ENCODE peak calls at places on chromosomes 1 and 21, in seven cellular contexts. V, D, L, G, R, W and X are unnamed samples.

GRCh38 chr1:235734335-235734734 is 84.8 kb upstream of the GNG4 start:
- DNase-seq in R (peak), G (peak), D (no peak), V (no peak), L (no peak), W (no peak), X (no peak)

GRCh38 chr21:8997011-8997440 is 1524.4 kb upstream of the TPTE start:
- DNase-seq in G (no peak), L (no peak), D (no peak), R (peak), V (no peak), W (peak), X (no peak)

GRCh38 chr1:180179162-180179957 is 24.7 kb downstream of the QSOX1 start:
- DNase-seq in D (no peak), R (no peak), V (no peak), W (no peak), G (no peak), L (no peak), X (no peak)

GRCh38 chr1:185404864-185405568 is 88.0 kb upstream of the IVNS1ABP start:
- DNase-seq in D (no peak), W (no peak), G (no peak), V (no peak), R (no peak), L (no peak), X (peak)

GRCh38 chr1:29341936-29342335 is 105.6 kb downstream of the PTPRU start:
- DNase-seq in D (no peak), L (no peak), V (no peak), W (peak), G (no peak), R (no peak), X (no peak)

GRCh38 chr1:162753998-162754585 is 36.4 kb upstream of the HSD17B7 start:
- DNase-seq in R (no peak), G (no peak), L (no peak), D (no peak), V (no peak), W (no peak), X (no peak)

GRCh38 chr1:204065174-204065985 is 7.5 kb upstream of the SOX13 start:
- DNase-seq in G (no peak), L (no peak), V (peak), R (no peak), D (no peak), W (no peak), X (no peak)

GRCh38 chr1:64933296-64934070 is 32.9 kb downstream of the JAK1 start:
- DNase-seq in V (no peak), R (no peak), L (no peak), W (no peak), G (no peak), D (no peak), X (no peak)

GRCh38 chr1:222387020-222387816 is 160.7 kb downstream of the HHIPL2 start:
- DNase-seq in V (no peak), L (peak), R (peak), W (peak), D (no peak), G (peak), X (no peak)

GRCh38 chr1:157403608-157404007 is 148.7 kb downstream of the FCRL5 start:
- DNase-seq in L (no peak), V (no peak), D (no peak), W (no peak), R (no peak), G (no peak), X (no peak)

GRCh38 chr1:31180338-31180737 is 59.3 kb downstream of the NKAIN1 start:
- DNase-seq in D (no peak), R (no peak), G (no peak), V (no peak), W (no peak), L (no peak), X (no peak)

GRCh38 chr21:38824124-38824822 is 18.5 kb downstream of the ETS2 start:
- DNase-seq in V (no peak), R (peak), W (no peak), D (no peak), L (no peak), G (no peak), X (no peak)

GRCh38 chr1:54397090-54397591 is 9.1 kb downstream of the SSBP3 start:
- DNase-seq in G (no peak), V (no peak), L (peak), W (no peak), D (no peak), R (no peak), X (no peak)

DNA sequence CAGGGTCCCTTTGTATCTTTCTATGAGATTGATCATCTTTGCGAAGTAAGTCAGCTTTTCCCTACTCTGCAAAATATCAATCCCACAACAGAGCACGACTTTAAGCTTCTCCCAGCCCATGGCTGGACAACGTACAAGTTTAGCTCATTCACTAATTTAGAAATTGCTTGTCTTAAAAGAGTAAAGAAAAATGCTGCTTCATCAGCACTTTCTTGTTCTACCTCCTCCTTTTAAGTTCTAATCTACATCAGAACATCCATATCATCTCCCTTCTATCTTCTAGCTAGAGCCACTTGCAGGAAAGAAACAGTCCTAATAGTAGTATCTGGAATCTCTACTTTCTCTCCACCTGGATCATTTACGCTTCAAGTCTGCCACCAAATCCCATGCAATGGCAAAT is 441.2 kb upstream of the ESRRG start:
- DNase-seq in G (no peak), L (no peak), V (no peak), W (no peak), R (no peak), D (no peak), X (no peak)
- TF ChIP-seq JUND in G (no peak), L (no peak), V (no peak), W (no peak), R (no peak), D (no peak), X (no peak)

DNA sequence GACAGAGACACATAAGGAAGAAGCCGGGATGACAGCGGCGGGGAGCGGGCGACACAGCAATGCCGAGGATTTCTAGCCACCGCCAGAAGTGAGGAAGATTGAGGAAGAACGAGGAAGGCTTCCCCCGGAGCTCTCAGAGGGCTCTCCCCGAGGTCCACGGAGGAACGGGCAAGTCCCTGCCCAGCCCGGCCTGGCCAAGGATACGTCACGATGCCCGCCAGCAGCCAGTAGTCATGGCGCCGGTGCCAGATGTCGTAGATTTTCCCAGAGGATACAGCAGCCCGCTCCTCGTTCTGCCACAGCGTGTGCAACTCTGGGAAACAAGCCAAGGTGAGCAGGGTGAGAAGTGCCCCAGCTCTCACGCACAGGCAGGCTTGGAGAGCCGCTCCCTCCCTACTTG is 65.9 kb downstream of the KCNAB2 start:
- DNase-seq in R (no peak), V (no peak), D (no peak), G (no peak), L (peak), W (no peak), X (no peak)
- TF ChIP-seq JUND in R (no peak), V (no peak), D (no peak), G (no peak), L (no peak), W (no peak), X (no peak)

DNA sequence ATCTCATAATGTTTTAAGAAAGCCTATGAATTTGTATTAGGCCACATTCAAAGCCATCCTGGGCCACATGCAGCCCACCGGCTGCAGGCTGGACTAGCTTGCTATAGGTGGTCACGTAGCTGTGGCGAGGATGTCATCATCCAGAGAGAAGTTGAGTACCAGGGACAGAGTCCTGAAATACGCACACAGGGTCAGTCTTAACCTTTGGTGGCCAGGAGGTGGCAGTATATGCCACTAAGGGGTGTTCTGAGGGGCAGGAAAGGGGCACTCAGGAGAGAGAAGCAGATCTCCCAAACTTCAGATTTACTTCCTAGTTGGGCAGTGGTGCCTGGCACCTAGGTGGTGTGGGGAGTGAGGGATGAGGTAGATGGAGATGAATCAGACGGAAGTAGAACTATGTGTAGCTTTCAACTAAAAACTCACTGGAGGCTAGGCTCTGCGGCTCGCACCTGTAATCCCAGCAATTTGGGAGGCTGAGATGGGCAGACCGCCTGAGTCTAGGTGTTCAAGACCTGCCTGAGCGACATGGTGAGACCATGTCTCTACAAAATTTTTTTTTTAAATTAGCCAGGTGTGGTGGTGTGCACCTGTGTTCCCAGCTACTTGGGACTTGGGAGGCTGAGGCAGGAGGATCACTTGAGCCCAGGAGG is 16.3 kb upstream of the CDK18 start:
- DNase-seq in R (peak), D (no peak), W (peak), V (no peak), G (peak), L (peak), X (peak)
- TF ChIP-seq JUND in R (no peak), D (no peak), W (no peak), V (peak), G (no peak), L (no peak), X (no peak)

DNA sequence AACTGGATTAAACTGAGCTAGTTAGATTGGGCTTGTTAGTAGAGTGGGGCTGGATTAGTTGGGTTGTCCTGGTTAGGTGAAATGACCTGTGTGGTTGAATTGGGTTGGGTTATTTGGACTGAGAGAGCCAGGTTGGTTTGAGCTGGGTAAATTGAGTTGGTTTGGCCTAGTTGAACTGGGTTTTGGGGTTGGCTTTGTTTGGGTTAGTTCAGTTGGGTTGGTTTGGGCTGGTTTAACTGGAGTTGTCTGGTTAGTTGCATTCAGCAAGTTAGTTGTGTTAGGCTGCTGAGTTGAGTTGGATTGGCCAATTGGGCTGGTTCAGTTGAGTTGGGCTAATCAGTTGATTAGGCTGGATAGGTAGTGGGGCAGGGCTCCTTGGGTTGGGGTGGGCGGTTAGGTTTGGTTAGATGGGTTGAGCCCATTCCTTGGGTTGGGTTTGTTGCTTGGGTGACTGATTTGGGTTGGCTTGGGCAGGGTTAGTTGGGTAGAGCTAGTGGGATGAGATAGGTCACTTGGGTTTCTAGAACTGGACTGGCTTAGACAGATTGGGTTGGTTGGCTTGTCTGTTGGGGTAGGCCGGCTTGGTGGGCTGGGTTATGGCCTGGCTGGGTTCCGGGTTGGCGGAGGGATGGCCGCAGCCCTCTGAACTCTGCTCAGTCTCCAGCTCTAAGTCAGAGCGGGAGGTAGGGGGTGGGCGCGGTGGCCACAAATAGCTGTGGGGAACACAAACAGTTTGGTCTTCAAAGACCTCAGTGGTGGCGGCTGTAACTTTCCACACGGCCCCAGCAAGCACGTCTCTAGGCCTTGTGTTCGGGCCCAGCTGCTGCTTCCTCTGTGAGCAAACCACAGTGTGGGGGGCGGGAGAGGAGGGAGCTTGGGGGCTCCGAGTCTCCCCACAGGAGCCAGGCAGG is 67.2 kb upstream of the RUNX3 start:
- DNase-seq in L (no peak), R (no peak), W (no peak), G (no peak), D (no peak), V (no peak), X (no peak)
- TF ChIP-seq JUND in L (no peak), R (no peak), W (no peak), G (no peak), D (no peak), V (no peak), X (no peak)

DNA sequence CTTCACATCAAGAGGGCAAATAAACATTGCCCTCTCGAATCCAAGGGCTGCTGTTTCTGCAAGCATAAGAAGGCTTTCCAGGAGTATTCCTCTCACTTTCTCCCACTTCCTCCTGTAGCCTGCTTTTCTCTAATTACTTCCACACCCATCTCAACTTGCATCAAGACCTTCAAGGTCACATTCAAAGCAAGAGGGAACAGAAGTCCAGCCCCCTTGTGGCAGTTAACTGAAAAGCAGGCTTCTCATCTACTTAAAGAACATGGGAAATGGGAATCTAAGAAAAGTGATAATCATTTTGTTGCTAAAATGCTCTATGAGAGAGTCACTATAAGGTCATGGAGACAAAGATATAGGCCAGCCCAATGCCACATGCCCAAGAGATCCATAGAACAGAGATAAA is 874.4 kb downstream of the KCNT2 start:
- DNase-seq in D (no peak), R (peak), G (peak), L (no peak), V (peak), W (peak), X (no peak)
- TF ChIP-seq JUND in D (no peak), R (no peak), G (no peak), L (no peak), V (no peak), W (no peak), X (no peak)

DNA sequence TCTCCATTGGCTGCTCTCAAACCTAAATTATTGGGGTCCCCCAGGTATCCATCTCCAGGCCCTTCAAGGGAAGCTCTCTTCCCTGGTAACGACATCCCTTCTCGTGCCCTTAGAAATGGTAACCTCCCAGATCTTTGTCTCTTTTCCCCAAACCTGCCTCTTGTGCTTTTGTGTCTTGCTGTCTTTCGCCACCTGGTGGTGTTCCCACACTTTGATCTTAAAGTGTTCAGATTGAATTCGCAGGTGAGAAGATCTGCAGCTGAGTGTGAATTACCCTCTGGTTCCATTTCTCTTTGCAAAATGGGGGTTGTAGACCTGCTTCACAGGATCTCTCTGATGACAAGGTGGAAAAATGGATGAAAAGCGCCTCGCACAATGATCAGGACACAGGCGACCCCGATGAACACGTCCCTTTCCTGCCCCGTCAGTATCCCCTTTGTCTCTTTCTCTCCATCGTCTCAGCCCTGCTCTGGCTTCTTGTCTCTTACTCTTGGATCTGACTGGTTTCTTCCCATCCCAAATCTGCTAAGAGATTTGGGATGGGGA is 53.1 kb downstream of the DOP1B start:
- DNase-seq in R (peak), G (peak), V (no peak), W (peak), L (peak), D (no peak), X (peak)
- TF ChIP-seq JUND in R (no peak), G (no peak), V (no peak), W (peak), L (no peak), D (no peak), X (no peak)

DNA sequence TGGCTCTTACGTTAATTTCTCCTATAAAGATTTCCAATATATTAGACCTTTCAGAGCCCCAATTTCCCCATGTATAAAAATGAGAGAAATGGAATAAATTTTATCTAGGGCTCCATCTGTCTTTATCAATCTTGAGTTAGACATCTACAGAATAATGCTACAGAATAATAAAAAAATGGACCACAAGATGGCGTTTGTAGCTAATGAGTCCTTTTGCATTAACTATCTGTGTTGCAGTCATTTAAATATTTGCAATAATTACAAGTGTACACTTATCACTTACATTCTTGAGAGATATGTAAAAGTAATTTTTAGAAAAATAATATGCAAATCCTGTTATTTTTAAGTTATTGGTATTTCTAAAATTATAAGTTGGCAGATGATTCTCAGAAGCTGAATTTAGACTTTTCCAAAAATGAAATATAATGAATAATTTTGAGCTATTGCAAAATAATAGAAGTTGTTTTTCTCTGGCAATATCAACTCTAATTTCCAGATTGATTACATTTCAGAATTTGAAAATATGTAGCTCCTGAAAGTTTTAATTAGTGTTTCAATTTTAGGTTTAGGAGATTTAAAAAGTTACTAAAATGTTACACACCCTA is 87.7 kb downstream of the SNX7 start:
- DNase-seq in L (no peak), D (no peak), V (no peak), G (no peak), R (no peak), W (no peak), X (no peak)
- TF ChIP-seq JUND in L (no peak), D (no peak), V (no peak), G (no peak), R (no peak), W (no peak), X (no peak)

GRCh38 chr1:98839840-98840239 is 164.8 kb downstream of the PLPPR5 start:
- DNase-seq in R (no peak), V (no peak), D (no peak), G (no peak), L (no peak), W (no peak), X (no peak)
- TF ChIP-seq JUND in R (no peak), V (no peak), D (no peak), G (no peak), L (no peak), W (no peak), X (no peak)